ENCODE peak calls at places on chromosomes 12 and 14, in six cellular contexts. V, E, M, O, P and N are unnamed samples.

GRCh38 chr14:56333361-56334279 is 215.4 kb downstream of the PELI2 start:
- DNase-seq in M (no peak), O (no peak), V (no peak), E (no peak), P (no peak), N (peak)

GRCh38 chr12:5192727-5193126 is 149.0 kb downstream of the KCNA5 start:
- DNase-seq in V (no peak), P (no peak), O (no peak), M (no peak), E (no peak), N (no peak)

GRCh38 chr14:35368583-35368982 is 36.0 kb downstream of the NFKBIA start:
- DNase-seq in V (no peak), E (no peak), M (no peak), O (no peak), P (no peak), N (no peak)

GRCh38 chr12:122023339-122024131 is 1.9 kb downstream of the BCL7A start:
- DNase-seq in O (peak), E (no peak), M (no peak), P (peak), V (no peak), N (peak)

GRCh38 chr12:93802293-93802692 is 125.1 kb downstream of the CRADD start:
- DNase-seq in E (no peak), V (no peak), P (no peak), M (no peak), O (no peak), N (peak)

GRCh38 chr14:23094666-23095195 is at the start of gene ACIN1:
- DNase-seq in V (no peak), M (peak), P (peak), E (peak), O (peak), N (peak)

GRCh38 chr14:90940318-90940962 is 120.0 kb downstream of the RPS6KA5 start:
- DNase-seq in M (no peak), O (no peak), P (no peak), E (no peak), V (no peak), N (no peak)

GRCh38 chr12:50401383-50402155 is 884 bp downstream of the LARP4 start:
- DNase-seq in P (peak), M (no peak), O (peak), E (no peak), V (no peak), N (no peak)